ENCODE peak calls at places on chromosomes 16 and 17, in seven cellular contexts. T, S, C, H, J, L and X are unnamed samples.

GRCh38 chr16:77289331-77289809 is 90.2 kb downstream of the SYCE1L start:
- DNase-seq in T (no peak), S (peak), C (no peak), H (no peak), J (no peak), L (no peak), X (no peak)

GRCh38 chr16:49556252-49557069 is 182.9 kb downstream of the C16orf78 start:
- DNase-seq in T (peak), S (peak), C (no peak), H (no peak), J (no peak), L (no peak), X (no peak)

GRCh38 chr17:36921131-36921851 is 16.0 kb upstream of the LHX1 start:
- DNase-seq in T (no peak), S (peak), C (no peak), H (peak), J (peak), L (no peak), X (no peak)

GRCh38 chr16:26316683-26317464 is 625.1 kb downstream of the HS3ST4 start:
- DNase-seq in T (no peak), S (no peak), C (no peak), H (no peak), J (no peak), L (no peak), X (no peak)

GRCh38 chr16:3487521-3488410 is 7.5 kb downstream of the C16orf90 start:
- DNase-seq in T (no peak), S (no peak), C (no peak), H (no peak), J (no peak), L (no peak), X (no peak)

GRCh38 chr17:48526986-48527741 is 3.6 kb downstream of the HOXB1 start:
- DNase-seq in T (no peak), S (no peak), C (no peak), H (no peak), J (no peak), L (no peak), X (no peak)

GRCh38 chr17:29760771-29761682 is 138.3 kb upstream of the CORO6 start:
- DNase-seq in T (no peak), S (peak), C (peak), H (peak), J (peak), L (peak), X (peak)

GRCh38 chr16:75070055-75070841 is 46.3 kb downstream of the LDHD start:
- DNase-seq in T (peak), S (no peak), C (no peak), H (peak), J (no peak), L (no peak), X (no peak)

GRCh38 chr17:37261286-37261685 is 114.5 kb upstream of the C17orf78 start:
- DNase-seq in T (no peak), S (peak), C (no peak), H (no peak), J (no peak), L (no peak), X (no peak)

GRCh38 chr16:64627288-64627687 is 494.6 kb downstream of the CDH11 start:
- DNase-seq in T (no peak), S (no peak), C (no peak), H (no peak), J (no peak), L (no peak), X (no peak)

GRCh38 chr17:8162232-8162996 is at the start of gene VAMP2:
- DNase-seq in T (peak), S (no peak), C (peak), H (peak), J (peak), L (peak), X (peak)

GRCh38 chr16:57372372-57373116 is at the start of gene CX3CL1:
- DNase-seq in T (peak), S (no peak), C (no peak), H (peak), J (no peak), L (no peak), X (no peak)

GRCh38 chr17:77499699-77500435 is 359.1 kb downstream of the SEC14L1 start:
- DNase-seq in T (no peak), S (no peak), C (no peak), H (no peak), J (no peak), L (peak), X (no peak)

GRCh38 chr16:24988137-24988535 is 27.0 kb downstream of the ARHGAP17 start:
- DNase-seq in T (no peak), S (no peak), C (no peak), H (no peak), J (no peak), L (no peak), X (no peak)

GRCh38 chr16:1349351-1349750 is 2.3 kb downstream of the TSR3 start:
- DNase-seq in T (no peak), S (no peak), C (no peak), H (no peak), J (no peak), L (no peak), X (no peak)

GRCh38 chr17:50397919-50398285 is 579 bp upstream of the LRRC59 start:
- DNase-seq in T (no peak), S (no peak), C (no peak), H (no peak), J (no peak), L (no peak), X (no peak)

GRCh38 chr16:30380801-30381208 is 1.6 kb downstream of the SEPTIN1 start:
- DNase-seq in T (no peak), S (no peak), C (no peak), H (no peak), J (no peak), L (no peak), X (no peak)

GRCh38 chr16:58331024-58331707 is 36.3 kb upstream of the PRSS54 start:
- DNase-seq in T (no peak), S (no peak), C (no peak), H (no peak), J (no peak), L (no peak), X (no peak)

GRCh38 chr16:7233963-7234362 is 98.7 kb upstream of the RBFOX1 start:
- DNase-seq in T (no peak), S (no peak), C (no peak), H (no peak), J (no peak), L (no peak), X (no peak)

GRCh38 chr16:6195966-6196365 is 1098.4 kb upstream of the EEF2KMT start:
- DNase-seq in T (no peak), S (no peak), C (no peak), H (no peak), J (no peak), L (no peak), X (no peak)

GRCh38 chr16:12347365-12347764 is 370.8 kb downstream of the SNX29 start:
- DNase-seq in T (no peak), S (no peak), C (no peak), H (no peak), J (no peak), L (no peak), X (no peak)

GRCh38 chr16:57315401-57315800 is 30.9 kb upstream of the PLLP start:
- DNase-seq in T (no peak), S (no peak), C (no peak), H (no peak), J (no peak), L (no peak), X (no peak)

GRCh38 chr16:84284168-84284722 is 10.4 kb upstream of the WFDC1 start:
- DNase-seq in T (no peak), S (no peak), C (no peak), H (no peak), J (no peak), L (no peak), X (no peak)

GRCh38 chr17:82531431-82531881 is 11.9 kb downstream of the FOXK2 start:
- DNase-seq in T (no peak), S (peak), C (no peak), H (no peak), J (no peak), L (no peak), X (no peak)

GRCh38 chr16:21997693-21998480 is 3.0 kb downstream of the PDZD9 start:
- DNase-seq in T (no peak), S (no peak), C (no peak), H (no peak), J (no peak), L (no peak), X (no peak)

GRCh38 chr17:18986541-18987229 is 17.9 kb downstream of the FAM83G start:
- DNase-seq in T (no peak), S (no peak), C (no peak), H (no peak), J (no peak), L (no peak), X (no peak)

GRCh38 chr16:4501071-4501478 is 24.9 kb downstream of the HMOX2 start:
- DNase-seq in T (no peak), S (peak), C (no peak), H (no peak), J (no peak), L (no peak), X (no peak)

GRCh38 chr16:72848759-72849664 is 198.9 kb downstream of the ZFHX3 start:
- DNase-seq in T (peak), S (peak), C (no peak), H (peak), J (no peak), L (no peak), X (no peak)